ENCODE peak calls at places on chromosomes 4 and X, in five cellular contexts. H, E, Y, G and J are unnamed samples.

GRCh38 chr4:8236920-8237195 is 32.7 kb upstream of the HTRA3 start:
- DNase-seq in H (no peak), E (no peak), Y (no peak), G (no peak), J (no peak)

GRCh38 chr4:4392501-4393183 is 5.7 kb downstream of the NSG1 start:
- DNase-seq in H (no peak), E (no peak), Y (no peak), G (peak), J (no peak)

GRCh38 chr4:168584321-168584771 is 87.5 kb downstream of the PALLD start:
- DNase-seq in H (no peak), E (no peak), Y (no peak), G (no peak), J (peak)

GRCh38 chr4:86032476-86033022 is 327.3 kb downstream of the MAPK10 start:
- DNase-seq in H (no peak), E (no peak), Y (no peak), G (peak), J (peak)

GRCh38 chr4:67499799-67500198 is 45.5 kb downstream of the CENPC start:
- DNase-seq in H (no peak), E (no peak), Y (no peak), G (no peak), J (no peak)

GRCh38 chrX:24647257-24648058 is at the start of gene PCYT1B:
- DNase-seq in H (peak), E (peak), Y (peak), G (peak), J (peak)

GRCh38 chr4:142351958-142352357 is 494.1 kb downstream of the INPP4B start:
- DNase-seq in H (no peak), E (no peak), Y (no peak), G (no peak), J (no peak)

GRCh38 chrX:48835524-48836329 is at the start of gene PCSK1N:
- DNase-seq in H (peak), E (peak), Y (peak), G (no peak), J (no peak)

GRCh38 chrX:130079824-130080406 is 30.4 kb downstream of the ELF4 start:
- DNase-seq in H (no peak), E (peak), Y (peak), G (peak), J (peak)